ENCODE peak calls at places on chromosomes 2 and 18, in four cellular contexts. One of them, this sample, is unnamed.

GRCh38 chr2:239181074-239181581 is 219.7 kb downstream of the HDAC4 start:
- DNase-seq in foreskin fibroblast: no peak
- DNase-seq in OCI-LY7: no peak
- DNase-seq in kidney: peak
- DNase-seq in this sample: no peak

GRCh38 chr2:112584134-112584890 is at the start of gene CHCHD5:
- DNase-seq in foreskin fibroblast: peak
- DNase-seq in kidney: peak
- DNase-seq in OCI-LY7: peak
- DNase-seq in this sample: peak

GRCh38 chr2:218261424-218262273 is 834 bp downstream of the GPBAR1 start:
- DNase-seq in foreskin fibroblast: no peak
- DNase-seq in OCI-LY7: peak
- DNase-seq in kidney: no peak
- DNase-seq in this sample: no peak

GRCh38 chr2:71474116-71474743 is 20.9 kb downstream of the DYSF start:
- DNase-seq in foreskin fibroblast: no peak
- DNase-seq in kidney: no peak
- DNase-seq in OCI-LY7: no peak
- DNase-seq in this sample: no peak

GRCh38 chr2:144515694-144516416 is 4.1 kb downstream of the ZEB2 start:
- DNase-seq in OCI-LY7: peak
- DNase-seq in foreskin fibroblast: no peak
- DNase-seq in kidney: peak
- DNase-seq in this sample: no peak

GRCh38 chr18:33745396-33745795 is 167.4 kb downstream of the ASXL3 start:
- DNase-seq in OCI-LY7: no peak
- DNase-seq in kidney: no peak
- DNase-seq in foreskin fibroblast: no peak
- DNase-seq in this sample: no peak

GRCh38 chr18:24368749-24369148 is 28.9 kb downstream of the OSBPL1A start:
- DNase-seq in foreskin fibroblast: no peak
- DNase-seq in kidney: no peak
- DNase-seq in OCI-LY7: no peak
- DNase-seq in this sample: peak

GRCh38 chr2:112706170-112706664 is 14.6 kb upstream of the NT5DC4 start:
- DNase-seq in OCI-LY7: no peak
- DNase-seq in kidney: no peak
- DNase-seq in foreskin fibroblast: no peak
- DNase-seq in this sample: peak

GRCh38 chr2:227616631-227617030 is 667 bp upstream of the SCYGR4 start:
- DNase-seq in kidney: no peak
- DNase-seq in foreskin fibroblast: no peak
- DNase-seq in OCI-LY7: no peak
- DNase-seq in this sample: no peak

GRCh38 chr2:150469706-150470105 is 17.8 kb downstream of the RND3 start:
- DNase-seq in foreskin fibroblast: no peak
- DNase-seq in kidney: no peak
- DNase-seq in OCI-LY7: no peak
- DNase-seq in this sample: no peak

GRCh38 chr2:119533560-119533959 is 9.3 kb upstream of the SCTR start:
- DNase-seq in OCI-LY7: no peak
- DNase-seq in kidney: no peak
- DNase-seq in foreskin fibroblast: no peak
- DNase-seq in this sample: no peak

GRCh38 chr2:18777250-18777812 is 188.0 kb upstream of the NT5C1B start:
- DNase-seq in foreskin fibroblast: no peak
- DNase-seq in OCI-LY7: no peak
- DNase-seq in kidney: no peak
- DNase-seq in this sample: no peak

GRCh38 chr2:216370961-216371633 is 1.2 kb downstream of the MARCHF4 start:
- DNase-seq in OCI-LY7: no peak
- DNase-seq in foreskin fibroblast: no peak
- DNase-seq in kidney: peak
- DNase-seq in this sample: no peak

GRCh38 chr18:75563150-75563549 is 135.6 kb upstream of the SMIM21 start:
- DNase-seq in OCI-LY7: no peak
- DNase-seq in foreskin fibroblast: no peak
- DNase-seq in kidney: no peak
- DNase-seq in this sample: no peak

DNA sequence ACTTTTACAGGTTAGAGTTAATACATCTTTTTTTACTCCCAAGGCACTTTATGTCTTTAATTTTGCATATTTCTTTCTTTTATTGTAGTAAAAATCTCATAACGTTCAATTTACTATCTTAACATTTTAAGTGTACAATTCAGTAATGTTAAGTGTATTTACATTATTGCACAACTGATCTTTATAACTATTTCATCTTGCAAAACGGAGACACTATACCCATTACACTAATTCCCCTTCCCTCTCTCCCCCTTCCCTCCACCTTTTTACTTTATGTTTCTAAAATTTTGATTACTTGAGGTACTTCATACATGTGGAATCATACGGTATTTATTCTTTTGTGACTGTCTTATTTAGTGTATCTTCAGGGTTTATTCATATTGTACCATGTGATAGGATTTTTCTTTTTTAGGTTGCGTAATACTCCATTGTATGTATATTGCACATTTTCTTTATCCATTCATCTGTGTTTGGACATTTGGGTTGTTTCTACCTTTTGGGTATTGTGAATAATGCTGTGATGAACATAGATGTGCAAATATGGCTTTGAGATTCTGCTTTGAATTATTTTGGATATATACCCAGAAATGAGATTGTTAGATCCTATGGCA is 75.0 kb downstream of the ACSL3 start:
- DNase-seq in kidney: no peak
- DNase-seq in foreskin fibroblast: no peak
- DNase-seq in OCI-LY7: no peak
- DNase-seq in this sample: no peak
- TF ChIP-seq CTCF in kidney: no peak
- TF ChIP-seq CTCF in foreskin fibroblast: no peak
- TF ChIP-seq CTCF in OCI-LY7: no peak
- TF ChIP-seq CTCF in this sample: no peak

DNA sequence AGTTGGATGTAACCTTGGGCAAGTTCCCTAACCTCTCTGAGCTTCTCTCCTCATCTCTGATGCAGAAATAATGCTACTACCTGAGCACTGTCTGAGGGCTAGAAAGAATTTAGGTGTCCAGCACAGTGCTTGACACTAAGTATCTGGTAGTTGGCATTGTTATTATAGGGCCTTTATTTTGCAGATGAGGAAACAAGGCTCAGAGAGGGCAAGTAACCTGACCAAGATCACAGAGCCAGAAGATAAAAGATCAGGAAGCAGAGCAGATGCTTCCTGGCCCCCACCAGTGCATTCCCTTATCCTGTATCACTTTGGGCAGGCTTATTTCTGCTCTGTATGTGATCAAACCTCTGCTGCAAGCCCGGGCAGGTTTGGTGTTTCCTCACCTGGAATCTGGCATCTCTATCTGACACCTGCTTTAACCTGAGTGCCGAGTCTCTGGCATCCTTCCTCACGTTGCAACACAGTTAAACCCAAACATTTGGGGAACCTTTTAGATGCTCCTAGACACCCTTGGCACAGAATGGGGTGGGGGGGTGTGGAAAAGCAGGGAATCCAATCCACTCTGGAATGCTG is 69.9 kb downstream of the PLB1 start:
- DNase-seq in foreskin fibroblast: no peak
- DNase-seq in kidney: no peak
- DNase-seq in OCI-LY7: no peak
- DNase-seq in this sample: peak
- H3K4me3 ChIP-seq in foreskin fibroblast: no peak
- H3K4me3 ChIP-seq in kidney: peak
- H3K4me3 ChIP-seq in OCI-LY7: peak
- H3K4me3 ChIP-seq in this sample: peak

GRCh38 chr2:189386741-189387140 is 54.5 kb upstream of the WDR75 start:
- DNase-seq in kidney: no peak
- DNase-seq in OCI-LY7: no peak
- DNase-seq in foreskin fibroblast: no peak
- DNase-seq in this sample: no peak

GRCh38 chr2:189393440-189394111 is 47.7 kb upstream of the WDR75 start:
- DNase-seq in OCI-LY7: no peak
- DNase-seq in kidney: no peak
- DNase-seq in foreskin fibroblast: peak
- DNase-seq in this sample: peak

GRCh38 chr2:189394525-189394924 is 46.7 kb upstream of the WDR75 start:
- DNase-seq in OCI-LY7: no peak
- DNase-seq in foreskin fibroblast: no peak
- DNase-seq in kidney: no peak
- DNase-seq in this sample: no peak

DNA sequence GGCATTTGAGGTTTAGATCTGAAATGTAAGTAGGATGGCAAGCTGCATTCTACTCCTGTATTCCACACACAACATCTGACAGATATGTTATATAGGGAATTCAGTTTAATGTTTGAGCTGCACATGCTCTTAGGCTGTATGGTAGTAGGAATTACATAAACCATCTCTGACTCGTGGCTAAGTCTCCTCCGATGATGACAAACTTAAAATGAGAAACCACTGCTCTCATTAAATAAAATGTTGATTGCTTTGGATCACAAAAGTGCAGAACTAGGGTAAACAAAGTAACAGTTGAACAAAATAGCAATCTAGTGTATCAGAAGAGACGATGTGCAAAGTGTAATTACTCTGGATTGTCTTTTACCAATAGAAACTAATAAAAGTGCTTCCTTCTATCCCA is 50.1 kb upstream of the WDR75 start:
- DNase-seq in OCI-LY7: no peak
- DNase-seq in kidney: no peak
- DNase-seq in foreskin fibroblast: no peak
- DNase-seq in this sample: peak
- TF ChIP-seq CTCF in OCI-LY7: no peak
- TF ChIP-seq CTCF in kidney: no peak
- TF ChIP-seq CTCF in foreskin fibroblast: no peak
- TF ChIP-seq CTCF in this sample: no peak

GRCh38 chr2:197708331-197708730 is 3.2 kb downstream of the MARS2 start:
- DNase-seq in kidney: no peak
- DNase-seq in OCI-LY7: no peak
- DNase-seq in foreskin fibroblast: peak
- DNase-seq in this sample: peak
- H3K4me3 ChIP-seq in kidney: no peak
- H3K4me3 ChIP-seq in OCI-LY7: peak
- H3K4me3 ChIP-seq in foreskin fibroblast: no peak
- H3K4me3 ChIP-seq in this sample: no peak

GRCh38 chr2:38554973-38555595 is 47.6 kb downstream of the HNRNPLL start:
- DNase-seq in kidney: no peak
- DNase-seq in OCI-LY7: peak
- DNase-seq in foreskin fibroblast: peak
- DNase-seq in this sample: peak
- TF ChIP-seq CTCF in kidney: peak
- TF ChIP-seq CTCF in OCI-LY7: peak
- TF ChIP-seq CTCF in foreskin fibroblast: peak
- TF ChIP-seq CTCF in this sample: peak

GRCh38 chr2:183035954-183036669 is 2.1 kb downstream of the NCKAP1 start:
- DNase-seq in kidney: no peak
- DNase-seq in foreskin fibroblast: no peak
- DNase-seq in OCI-LY7: peak
- DNase-seq in this sample: no peak
- H3K4me3 ChIP-seq in kidney: peak
- H3K4me3 ChIP-seq in foreskin fibroblast: peak
- H3K4me3 ChIP-seq in OCI-LY7: no peak
- H3K4me3 ChIP-seq in this sample: peak

GRCh38 chr2:176137249-176137573 is 7.7 kb downstream of the HOXD8 start:
- DNase-seq in OCI-LY7: no peak
- DNase-seq in kidney: no peak
- DNase-seq in foreskin fibroblast: no peak
- DNase-seq in this sample: no peak

GRCh38 chr2:176136375-176137248 is 7.1 kb downstream of the HOXD8 start:
- DNase-seq in foreskin fibroblast: no peak
- DNase-seq in OCI-LY7: no peak
- DNase-seq in kidney: peak
- DNase-seq in this sample: peak

GRCh38 chr2:176134045-176134444 is 4.5 kb downstream of the HOXD8 start:
- DNase-seq in foreskin fibroblast: no peak
- DNase-seq in kidney: no peak
- DNase-seq in OCI-LY7: no peak
- DNase-seq in this sample: no peak

GRCh38 chr2:176133366-176133765 is 3.9 kb downstream of the HOXD8 start:
- DNase-seq in OCI-LY7: no peak
- DNase-seq in foreskin fibroblast: no peak
- DNase-seq in kidney: no peak
- DNase-seq in this sample: no peak

DNA sequence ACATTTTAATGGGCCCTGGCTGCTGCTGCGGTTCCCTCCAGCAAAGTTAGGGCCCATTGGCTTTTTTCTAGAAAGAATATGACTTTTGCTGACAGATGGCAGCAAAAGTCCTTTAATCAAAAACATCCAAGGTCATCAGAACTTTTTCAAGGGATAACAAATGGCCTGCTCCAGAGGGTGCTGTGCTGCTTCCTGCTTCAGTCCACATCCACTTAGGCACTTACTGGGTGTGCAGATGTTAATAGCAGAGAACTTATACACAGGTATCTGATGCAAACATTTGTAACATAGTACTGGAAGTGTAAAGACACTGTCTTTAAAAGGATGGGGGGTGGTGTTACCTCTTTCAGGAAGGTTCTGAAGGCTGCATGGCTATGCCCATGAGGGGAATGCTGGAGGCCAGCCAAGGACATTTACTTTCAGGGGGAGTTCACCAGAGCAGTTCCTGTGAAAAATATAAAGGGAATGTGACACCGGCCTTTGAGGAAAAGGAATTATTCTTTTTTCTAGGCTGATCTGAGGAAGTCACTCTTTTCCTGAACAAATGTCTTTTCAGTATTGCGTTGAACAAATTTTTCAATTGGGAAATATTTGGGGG is 5.6 kb downstream of the HOXD8 start:
- DNase-seq in foreskin fibroblast: no peak
- DNase-seq in OCI-LY7: no peak
- DNase-seq in kidney: peak
- DNase-seq in this sample: no peak
- TF ChIP-seq CTCF in foreskin fibroblast: peak
- TF ChIP-seq CTCF in OCI-LY7: no peak
- TF ChIP-seq CTCF in kidney: no peak
- TF ChIP-seq CTCF in this sample: no peak

GRCh38 chr2:9754532-9754887 is 88.8 kb upstream of the TAF1B start:
- DNase-seq in foreskin fibroblast: no peak
- DNase-seq in OCI-LY7: no peak
- DNase-seq in kidney: no peak
- DNase-seq in this sample: no peak

GRCh38 chr2:9753276-9753600 is 90.0 kb upstream of the TAF1B start:
- DNase-seq in OCI-LY7: peak
- DNase-seq in kidney: peak
- DNase-seq in foreskin fibroblast: peak
- DNase-seq in this sample: peak

GRCh38 chr2:9752441-9753275 is 90.6 kb upstream of the TAF1B start:
- DNase-seq in kidney: no peak
- DNase-seq in foreskin fibroblast: peak
- DNase-seq in OCI-LY7: no peak
- DNase-seq in this sample: peak

GRCh38 chr2:9755638-9756037 is 87.6 kb upstream of the TAF1B start:
- DNase-seq in OCI-LY7: no peak
- DNase-seq in foreskin fibroblast: no peak
- DNase-seq in kidney: no peak
- DNase-seq in this sample: no peak

GRCh38 chr2:9753665-9754531 is 89.4 kb upstream of the TAF1B start:
- DNase-seq in kidney: peak
- DNase-seq in foreskin fibroblast: no peak
- DNase-seq in OCI-LY7: no peak
- DNase-seq in this sample: peak
- H3K4me3 ChIP-seq in kidney: no peak
- H3K4me3 ChIP-seq in foreskin fibroblast: no peak
- H3K4me3 ChIP-seq in OCI-LY7: no peak
- H3K4me3 ChIP-seq in this sample: no peak

GRCh38 chr18:70075906-70076305 is 128.2 kb upstream of the CD226 start:
- DNase-seq in foreskin fibroblast: no peak
- DNase-seq in OCI-LY7: no peak
- DNase-seq in kidney: no peak
- DNase-seq in this sample: no peak
- TF ChIP-seq CTCF in foreskin fibroblast: no peak
- TF ChIP-seq CTCF in OCI-LY7: no peak
- TF ChIP-seq CTCF in kidney: no peak
- TF ChIP-seq CTCF in this sample: peak